ENCODE peak calls at places on chromosomes 1 and 21, in ten cellular contexts. M is CD4-positive, alpha-beta T cell; C is dorsolateral prefrontal cortex; T is activated effector memory CD4-positive, alpha-beta T cell treated with Interleukin-2 at 50 U/mL for 16 hours; L is NCI-H1092; G is right atrium auricular region; A is fibroblast of lung; S is EH; W is EL; D is ecto neural progenitor cell. I is an unnamed sample.

GRCh38 chr1:55214903-55215193 is 316 bp downstream of the USP24 start:
- DNase-seq in C (peak), T (no peak), W (peak), M (no peak), D (peak), G (no peak), A (peak), S (peak), L (no peak), I (peak)

GRCh38 chr1:107141491-107142369 is 891 bp downstream of the NTNG1 start:
- DNase-seq in M (no peak), L (peak), S (peak), G (no peak), T (no peak), W (peak), C (peak), D (peak), A (peak), I (peak)

GRCh38 chr1:87814573-87814972 is 485.9 kb downstream of the LMO4 start:
- DNase-seq in L (no peak), M (no peak), T (no peak), A (no peak), S (no peak), D (no peak), W (no peak), C (no peak), G (no peak), I (no peak)

GRCh38 chr1:25692560-25692959 is 76.0 kb downstream of the MAN1C1 start:
- DNase-seq in C (no peak), T (no peak), L (peak), M (peak), A (no peak), W (no peak), S (no peak), D (peak), G (no peak), I (no peak)

GRCh38 chr1:202237052-202237451 is 43.5 kb downstream of the LGR6 start:
- DNase-seq in T (no peak), L (no peak), M (no peak), S (peak), G (no peak), W (peak), C (no peak), A (peak), D (peak), I (no peak)

GRCh38 chr1:65526049-65526556 is 105.6 kb downstream of the LEPR start:
- DNase-seq in D (no peak), W (no peak), G (no peak), T (no peak), M (no peak), L (no peak), A (no peak), S (no peak), C (no peak), I (no peak)

GRCh38 chr21:27393726-27394125 is 426.8 kb upstream of the ADAMTS5 start:
- DNase-seq in D (no peak), A (peak), C (no peak), M (no peak), T (no peak), S (peak), L (no peak), W (no peak), G (no peak), I (no peak)

GRCh38 chr1:231053493-231054162 is 13.6 kb upstream of the FAM89A start:
- DNase-seq in M (no peak), A (peak), G (no peak), W (peak), D (no peak), S (peak), L (peak), C (no peak), T (no peak), I (no peak)

GRCh38 chr1:219639843-219640606 is 27.1 kb upstream of the ZC3H11B start:
- DNase-seq in G (no peak), C (no peak), S (no peak), M (no peak), L (no peak), T (no peak), W (peak), A (no peak), D (no peak), I (no peak)

GRCh38 chr1:17606826-17607440 is 67.4 kb downstream of the ARHGEF10L start:
- DNase-seq in D (peak), W (peak), G (peak), A (peak), L (peak), S (peak), T (peak), C (peak), M (peak), I (peak)

GRCh38 chr21:31234936-31235335 is 109.1 kb downstream of the TIAM1 start:
- DNase-seq in C (no peak), W (no peak), S (no peak), M (no peak), A (no peak), G (no peak), L (no peak), T (no peak), D (no peak), I (no peak)

GRCh38 chr1:224357626-224358124 is 996 bp downstream of the CNIH4 start:
- DNase-seq in A (peak), M (no peak), T (no peak), G (no peak), W (peak), C (no peak), L (no peak), D (no peak), S (peak), I (no peak)

GRCh38 chr1:221741971-221742554 is at the start of gene DUSP10:
- DNase-seq in L (peak), D (peak), T (peak), A (peak), C (peak), S (peak), W (peak), G (peak), M (peak), I (peak)

GRCh38 chr21:16535100-16535418 is 805.3 kb downstream of the USP25 start:
- DNase-seq in G (peak), M (no peak), D (no peak), W (peak), S (no peak), L (peak), C (peak), A (peak), T (no peak), I (peak)

GRCh38 chr1:207806531-207807394 is 54.9 kb downstream of the CD46 start:
- DNase-seq in A (peak), T (no peak), C (no peak), L (no peak), M (no peak), D (no peak), G (no peak), S (peak), W (peak), I (no peak)